ENCODE peak calls at places on chromosomes 3 and 15, in eight cellular contexts. N is ovary, I is tibial artery, E is HCT116, O is testis, L is heart left ventricle, W is upper lobe of left lung, G is breast epithelium. M is an unnamed sample.
A peak's percentile ranks its signal among the peaks of the same experiment; 100 is the strongest.

GRCh38 chr3:36653095-36653494 is 111.3 kb downstream of the DCLK3 start:
- DNase-seq in O (no peak), E (no peak), G (no peak), N (no peak), L (no peak), I (no peak), W (no peak), M (peak; percentile 33)

GRCh38 chr3:72960812-72961518 is 35.6 kb upstream of the PPP4R2 start:
- DNase-seq in G (no peak), O (peak; percentile 80), E (no peak), I (no peak), L (peak; percentile 68), N (peak; percentile 57), W (peak; percentile 49), M (no peak)

GRCh38 chr3:151974067-151974466 is 100.6 kb downstream of the SUCNR1 start:
- DNase-seq in E (no peak), I (no peak), L (no peak), O (no peak), W (no peak), N (no peak), G (no peak), M (no peak)

GRCh38 chr3:76387000-76387399 is 601.7 kb upstream of the ZNF717 start:
- DNase-seq in L (no peak), I (no peak), N (no peak), E (no peak), O (no peak), W (no peak), G (no peak), M (no peak)

GRCh38 chr3:123841476-123842238 is 42.5 kb downstream of the MYLK start:
- DNase-seq in G (no peak), I (no peak), W (no peak), L (no peak), O (no peak), E (no peak), N (no peak), M (no peak)

GRCh38 chr3:151290673-151291072 is 12.3 kb upstream of the P2RY14 start:
- DNase-seq in L (no peak), G (no peak), N (no peak), E (peak; percentile 29), I (no peak), W (no peak), O (no peak), M (no peak)

GRCh38 chr3:190533511-190534282 is 19.8 kb downstream of the IL1RAP start:
- DNase-seq in I (peak; percentile 86), G (no peak), E (no peak), O (peak; percentile 53), L (peak; percentile 59), W (peak; percentile 37), N (peak; percentile 66), M (peak; percentile 99)

GRCh38 chr15:51736646-51737537 is 563 bp downstream of the LYSMD2 start:
- DNase-seq in E (no peak), I (peak; percentile 73), W (peak; percentile 46), G (no peak), O (peak; percentile 51), L (peak; percentile 45), N (peak; percentile 64), M (no peak)

GRCh38 chr3:32340039-32340438 is 51.6 kb upstream of the CMTM7 start:
- DNase-seq in E (peak; percentile 35), I (no peak), G (no peak), L (no peak), N (no peak), W (no peak), O (peak; percentile 18), M (peak; percentile 38)

GRCh38 chr3:157872902-157873301 is 233.3 kb downstream of the SHOX2 start:
- DNase-seq in G (no peak), L (no peak), W (no peak), I (no peak), O (no peak), E (no peak), N (no peak), M (no peak)

GRCh38 chr15:99104788-99105515 is at the start of gene SYNM:
- DNase-seq in E (peak; percentile 77), L (peak; percentile 84), G (peak; percentile 81), W (peak; percentile 66), O (peak; percentile 78), I (peak; percentile 94), N (peak; percentile 82), M (peak; percentile 40)

GRCh38 chr15:65869954-65870871 is 922 bp downstream of the RAB11A start:
- DNase-seq in G (peak; percentile 63), I (peak; percentile 68), E (no peak), N (peak; percentile 34), W (peak; percentile 66), L (peak; percentile 63), O (peak; percentile 60), M (peak; percentile 59)

GRCh38 chr15:95884276-95884675 is 446.2 kb upstream of the NR2F2 start:
- DNase-seq in N (no peak), W (no peak), G (no peak), L (no peak), I (no peak), O (no peak), E (no peak), M (no peak)

GRCh38 chr15:25883860-25884259 is 20.7 kb upstream of the ATP10A start:
- DNase-seq in G (no peak), W (no peak), I (no peak), N (no peak), O (no peak), E (no peak), L (no peak), M (no peak)

GRCh38 chr15:63083541-63083940 is 38.1 kb upstream of the LACTB start:
- DNase-seq in G (no peak), O (no peak), I (no peak), N (no peak), L (no peak), W (no peak), E (no peak), M (no peak)
- H3K4me1 ChIP-seq in G (no peaks in the 10 kb centered on the region), O (no peaks in the 10 kb centered on the region), I (no peaks in the 10 kb centered on the region), N (no peaks in the 10 kb centered on the region), L (peaks cover 5% of the 10 kb centered on the region), W (peaks cover under 1% of the 10 kb centered on the region), E (peaks cover 16% of the 10 kb centered on the region), M (peaks cover 10% of the 10 kb centered on the region)

GRCh38 chr3:57152150-57152549 is 13.0 kb downstream of the IL17RD start:
- DNase-seq in E (no peak), O (no peak), I (no peak), N (no peak), W (no peak), G (no peak), L (no peak), M (no peak)
- H3K27ac ChIP-seq in E (no peak overlapping the region), O (peak overlapping the region; percentile 48), I (no peak overlapping the region), N (peak overlapping the region; percentile 2), W (no peak overlapping the region), G (peak overlapping the region; percentile 60), L (peak overlapping the region; percentile 25), M (no peak overlapping the region)

GRCh38 chr3:128400683-128401082 is 66.0 kb downstream of the DNAJB8 start:
- DNase-seq in G (no peak), I (no peak), O (no peak), W (no peak), L (no peak), E (no peak), N (no peak), M (no peak)

GRCh38 chr3:128402319-128402718 is 64.4 kb downstream of the DNAJB8 start:
- DNase-seq in I (no peak), L (no peak), E (no peak), N (no peak), W (no peak), O (no peak), G (no peak), M (no peak)

GRCh38 chr3:128404276-128405062 is 62.2 kb downstream of the DNAJB8 start:
- DNase-seq in W (no peak), N (no peak), G (no peak), E (no peak), L (no peak), I (no peak), O (no peak), M (no peak)

GRCh38 chr3:128405554-128406277 is 61.0 kb downstream of the DNAJB8 start:
- DNase-seq in G (no peak), N (no peak), I (no peak), L (no peak), E (no peak), W (no peak), O (no peak), M (no peak)

GRCh38 chr3:128402998-128403397 is 63.7 kb downstream of the DNAJB8 start:
- DNase-seq in L (no peak), E (no peak), N (no peak), G (no peak), I (no peak), W (no peak), O (no peak), M (no peak)
- H3K27me3 ChIP-seq in L (no peaks in the 10 kb centered on the region), E (no peaks in the 10 kb centered on the region), N (no peaks in the 10 kb centered on the region), G (no peaks in the 10 kb centered on the region), I (no peaks in the 10 kb centered on the region), W (no peaks in the 10 kb centered on the region), O (no peaks in the 10 kb centered on the region), M (no peaks in the 10 kb centered on the region)

GRCh38 chr3:109806929-109807328 is 469.6 kb upstream of the DPPA4 start:
- DNase-seq in N (no peak), W (no peak), O (peak; percentile 57), I (no peak), L (no peak), G (no peak), E (peak; percentile 88), M (peak; percentile 17)
- H3K4me1 ChIP-seq in N (no peaks in the 10 kb centered on the region), W (no peaks in the 10 kb centered on the region), O (peaks cover 4% of the 10 kb centered on the region), I (no peaks in the 10 kb centered on the region), L (no peaks in the 10 kb centered on the region), G (no peaks in the 10 kb centered on the region), E (peaks cover 24% of the 10 kb centered on the region), M (peaks cover 8% of the 10 kb centered on the region)

GRCh38 chr3:23712656-23713559 is 92.8 kb upstream of the UBE2E1 start:
- DNase-seq in E (no peak), O (peak; percentile 37), G (no peak), W (peak; percentile 68), L (peak; percentile 61), N (peak; percentile 55), I (no peak), M (peak; percentile 16)
- H3K27ac ChIP-seq in E (no peak overlapping the region), O (no peak overlapping the region), G (no peak overlapping the region), W (no peak overlapping the region), L (peak overlapping the region; percentile 6), N (no peak overlapping the region), I (no peak overlapping the region), M (no peak overlapping the region)

GRCh38 chr15:75731248-75732100 is 18.8 kb upstream of the CSPG4 start:
- DNase-seq in W (no peak), N (peak; percentile 69), L (peak; percentile 69), O (peak; percentile 75), E (no peak), G (no peak), I (peak; percentile 67), M (no peak)
- H3K27me3 ChIP-seq in W (no peaks in the 10 kb centered on the region), N (no peaks in the 10 kb centered on the region), L (no peaks in the 10 kb centered on the region), O (no peaks in the 10 kb centered on the region), E (no peaks in the 10 kb centered on the region), G (no peaks in the 10 kb centered on the region), I (no peaks in the 10 kb centered on the region), M (peaks cover 7% of the 10 kb centered on the region)

M was measured in foreskin keratinocyte.